ENCODE peak calls at places on chromosomes 2 and 18, in five cellular contexts. One of them, this sample, is unnamed.

GRCh38 chr18:62339106-62339988 is 14.2 kb downstream of the TNFRSF11A start:
- DNase-seq in T-helper 1 cell: no peak
- DNase-seq in activated CD8-positive, alpha-beta memory T cell treated with anti-CD3 and anti-CD28 coated beads, Interleukin-2, amount 50 U/mL, for 48 hours: no peak
- DNase-seq in CD4-positive, alpha-beta T cell: no peak
- DNase-seq in GM19239: no peak
- DNase-seq in this sample: peak; percentile 41

GRCh38 chr2:240255811-240256703 is 115.6 kb upstream of the OTOS start:
- DNase-seq in T-helper 1 cell: no peak
- DNase-seq in activated CD8-positive, alpha-beta memory T cell treated with anti-CD3 and anti-CD28 coated beads, Interleukin-2, amount 50 U/mL, for 48 hours: no peak
- DNase-seq in CD4-positive, alpha-beta T cell: no peak
- DNase-seq in GM19239: no peak
- DNase-seq in this sample: peak; percentile 20

GRCh38 chr2:106868199-106868598 is 17.8 kb downstream of the ST6GAL2 start:
- DNase-seq in T-helper 1 cell: no peak
- DNase-seq in activated CD8-positive, alpha-beta memory T cell treated with anti-CD3 and anti-CD28 coated beads, Interleukin-2, amount 50 U/mL, for 48 hours: no peak
- DNase-seq in CD4-positive, alpha-beta T cell: no peak
- DNase-seq in GM19239: no peak
- DNase-seq in this sample: no peak

GRCh38 chr2:173002751-173003541 is 72.7 kb upstream of the MAP3K20 start:
- DNase-seq in T-helper 1 cell: no peak
- DNase-seq in activated CD8-positive, alpha-beta memory T cell treated with anti-CD3 and anti-CD28 coated beads, Interleukin-2, amount 50 U/mL, for 48 hours: no peak
- DNase-seq in CD4-positive, alpha-beta T cell: no peak
- DNase-seq in GM19239: no peak
- DNase-seq in this sample: no peak

GRCh38 chr2:205366336-205367060 is 315.8 kb upstream of the NRP2 start:
- DNase-seq in T-helper 1 cell: no peak
- DNase-seq in activated CD8-positive, alpha-beta memory T cell treated with anti-CD3 and anti-CD28 coated beads, Interleukin-2, amount 50 U/mL, for 48 hours: no peak
- DNase-seq in CD4-positive, alpha-beta T cell: no peak
- DNase-seq in GM19239: no peak
- DNase-seq in this sample: no peak

GRCh38 chr2:218992703-218993344 is 398 bp downstream of the CRYBA2 start:
- DNase-seq in T-helper 1 cell: no peak
- DNase-seq in activated CD8-positive, alpha-beta memory T cell treated with anti-CD3 and anti-CD28 coated beads, Interleukin-2, amount 50 U/mL, for 48 hours: no peak
- DNase-seq in CD4-positive, alpha-beta T cell: no peak
- DNase-seq in GM19239: no peak
- DNase-seq in this sample: no peak

GRCh38 chr18:73777356-73778051 is 370.1 kb downstream of the FBXO15 start:
- DNase-seq in T-helper 1 cell: no peak
- DNase-seq in activated CD8-positive, alpha-beta memory T cell treated with anti-CD3 and anti-CD28 coated beads, Interleukin-2, amount 50 U/mL, for 48 hours: no peak
- DNase-seq in CD4-positive, alpha-beta T cell: no peak
- DNase-seq in GM19239: no peak
- DNase-seq in this sample: no peak

GRCh38 chr2:238949710-238950345 is 101.9 kb downstream of the TWIST2 start:
- DNase-seq in T-helper 1 cell: no peak
- DNase-seq in activated CD8-positive, alpha-beta memory T cell treated with anti-CD3 and anti-CD28 coated beads, Interleukin-2, amount 50 U/mL, for 48 hours: no peak
- DNase-seq in CD4-positive, alpha-beta T cell: no peak
- DNase-seq in GM19239: no peak
- DNase-seq in this sample: no peak

GRCh38 chr2:181924336-181924735 is 32.8 kb downstream of the ITPRID2 start:
- DNase-seq in T-helper 1 cell: no peak
- DNase-seq in activated CD8-positive, alpha-beta memory T cell treated with anti-CD3 and anti-CD28 coated beads, Interleukin-2, amount 50 U/mL, for 48 hours: no peak
- DNase-seq in CD4-positive, alpha-beta T cell: no peak
- DNase-seq in GM19239: no peak
- DNase-seq in this sample: no peak

GRCh38 chr2:39394427-39395002 is 42.6 kb downstream of the MAP4K3 start:
- DNase-seq in T-helper 1 cell: no peak
- DNase-seq in activated CD8-positive, alpha-beta memory T cell treated with anti-CD3 and anti-CD28 coated beads, Interleukin-2, amount 50 U/mL, for 48 hours: no peak
- DNase-seq in CD4-positive, alpha-beta T cell: no peak
- DNase-seq in GM19239: no peak
- DNase-seq in this sample: no peak

GRCh38 chr18:79484661-79485621 is 89.2 kb downstream of the NFATC1 start:
- DNase-seq in T-helper 1 cell: peak; percentile 8
- DNase-seq in activated CD8-positive, alpha-beta memory T cell treated with anti-CD3 and anti-CD28 coated beads, Interleukin-2, amount 50 U/mL, for 48 hours: no peak
- DNase-seq in CD4-positive, alpha-beta T cell: no peak
- DNase-seq in GM19239: no peak
- DNase-seq in this sample: peak; percentile 67

GRCh38 chr2:239544141-239544800 is 143.5 kb upstream of the HDAC4 start:
- DNase-seq in T-helper 1 cell: no peak
- DNase-seq in activated CD8-positive, alpha-beta memory T cell treated with anti-CD3 and anti-CD28 coated beads, Interleukin-2, amount 50 U/mL, for 48 hours: no peak
- DNase-seq in CD4-positive, alpha-beta T cell: no peak
- DNase-seq in GM19239: no peak
- DNase-seq in this sample: no peak

GRCh38 chr2:23698733-23699391 is 228.1 kb downstream of the ATAD2B start:
- DNase-seq in T-helper 1 cell: no peak
- DNase-seq in activated CD8-positive, alpha-beta memory T cell treated with anti-CD3 and anti-CD28 coated beads, Interleukin-2, amount 50 U/mL, for 48 hours: no peak
- DNase-seq in CD4-positive, alpha-beta T cell: no peak
- DNase-seq in GM19239: no peak
- DNase-seq in this sample: no peak

GRCh38 chr18:36811430-36811829 is 17.4 kb downstream of the TPGS2 start:
- DNase-seq in T-helper 1 cell: no peak
- DNase-seq in activated CD8-positive, alpha-beta memory T cell treated with anti-CD3 and anti-CD28 coated beads, Interleukin-2, amount 50 U/mL, for 48 hours: no peak
- DNase-seq in CD4-positive, alpha-beta T cell: no peak
- DNase-seq in GM19239: no peak
- DNase-seq in this sample: no peak

GRCh38 chr2:122203523-122203922 is 448.1 kb downstream of the TSN start:
- DNase-seq in T-helper 1 cell: no peak
- DNase-seq in activated CD8-positive, alpha-beta memory T cell treated with anti-CD3 and anti-CD28 coated beads, Interleukin-2, amount 50 U/mL, for 48 hours: no peak
- DNase-seq in CD4-positive, alpha-beta T cell: no peak
- DNase-seq in GM19239: no peak
- DNase-seq in this sample: no peak

GRCh38 chr2:229825476-229825875 is 96.3 kb downstream of the TRIP12 start:
- DNase-seq in T-helper 1 cell: no peak
- DNase-seq in activated CD8-positive, alpha-beta memory T cell treated with anti-CD3 and anti-CD28 coated beads, Interleukin-2, amount 50 U/mL, for 48 hours: no peak
- DNase-seq in CD4-positive, alpha-beta T cell: no peak
- DNase-seq in GM19239: no peak
- DNase-seq in this sample: no peak

GRCh38 chr18:36717422-36718110 is 111.2 kb downstream of the TPGS2 start:
- DNase-seq in T-helper 1 cell: no peak
- DNase-seq in activated CD8-positive, alpha-beta memory T cell treated with anti-CD3 and anti-CD28 coated beads, Interleukin-2, amount 50 U/mL, for 48 hours: no peak
- DNase-seq in CD4-positive, alpha-beta T cell: no peak
- DNase-seq in GM19239: no peak
- DNase-seq in this sample: no peak

GRCh38 chr18:38526922-38527321 is 961.3 kb upstream of the CELF4 start:
- DNase-seq in T-helper 1 cell: no peak
- DNase-seq in activated CD8-positive, alpha-beta memory T cell treated with anti-CD3 and anti-CD28 coated beads, Interleukin-2, amount 50 U/mL, for 48 hours: no peak
- DNase-seq in CD4-positive, alpha-beta T cell: no peak
- DNase-seq in GM19239: no peak
- DNase-seq in this sample: no peak

GRCh38 chr2:38489846-38490245 is 112.8 kb upstream of the ATL2 start:
- DNase-seq in T-helper 1 cell: no peak
- DNase-seq in activated CD8-positive, alpha-beta memory T cell treated with anti-CD3 and anti-CD28 coated beads, Interleukin-2, amount 50 U/mL, for 48 hours: no peak
- DNase-seq in CD4-positive, alpha-beta T cell: no peak
- DNase-seq in GM19239: no peak
- DNase-seq in this sample: no peak

GRCh38 chr2:173296235-173296634 is 58.4 kb upstream of the CDCA7 start:
- DNase-seq in T-helper 1 cell: no peak
- DNase-seq in activated CD8-positive, alpha-beta memory T cell treated with anti-CD3 and anti-CD28 coated beads, Interleukin-2, amount 50 U/mL, for 48 hours: no peak
- DNase-seq in CD4-positive, alpha-beta T cell: no peak
- DNase-seq in GM19239: no peak
- DNase-seq in this sample: no peak

GRCh38 chr2:45586600-45586999 is 24.5 kb downstream of the SRBD1 start:
- DNase-seq in T-helper 1 cell: no peak
- DNase-seq in activated CD8-positive, alpha-beta memory T cell treated with anti-CD3 and anti-CD28 coated beads, Interleukin-2, amount 50 U/mL, for 48 hours: no peak
- DNase-seq in CD4-positive, alpha-beta T cell: no peak
- DNase-seq in GM19239: no peak
- DNase-seq in this sample: no peak

GRCh38 chr2:177434475-177434874 is 41.9 kb downstream of the AGPS start:
- DNase-seq in T-helper 1 cell: no peak
- DNase-seq in activated CD8-positive, alpha-beta memory T cell treated with anti-CD3 and anti-CD28 coated beads, Interleukin-2, amount 50 U/mL, for 48 hours: no peak
- DNase-seq in CD4-positive, alpha-beta T cell: no peak
- DNase-seq in GM19239: no peak
- DNase-seq in this sample: no peak

GRCh38 chr18:67672142-67672541 is 155.6 kb upstream of the DSEL start:
- DNase-seq in T-helper 1 cell: no peak
- DNase-seq in activated CD8-positive, alpha-beta memory T cell treated with anti-CD3 and anti-CD28 coated beads, Interleukin-2, amount 50 U/mL, for 48 hours: no peak
- DNase-seq in CD4-positive, alpha-beta T cell: no peak
- DNase-seq in GM19239: no peak
- DNase-seq in this sample: no peak

GRCh38 chr2:118521960-118522359 is 325.5 kb downstream of the EN1 start:
- DNase-seq in T-helper 1 cell: no peak
- DNase-seq in activated CD8-positive, alpha-beta memory T cell treated with anti-CD3 and anti-CD28 coated beads, Interleukin-2, amount 50 U/mL, for 48 hours: no peak
- DNase-seq in CD4-positive, alpha-beta T cell: no peak
- DNase-seq in GM19239: no peak
- DNase-seq in this sample: no peak

GRCh38 chr2:37501121-37501520 is 156.7 kb downstream of the QPCT start:
- DNase-seq in T-helper 1 cell: no peak
- DNase-seq in activated CD8-positive, alpha-beta memory T cell treated with anti-CD3 and anti-CD28 coated beads, Interleukin-2, amount 50 U/mL, for 48 hours: no peak
- DNase-seq in CD4-positive, alpha-beta T cell: no peak
- DNase-seq in GM19239: no peak
- DNase-seq in this sample: no peak

GRCh38 chr2:172693037-172693436 is 42.6 kb upstream of the RAPGEF4 start:
- DNase-seq in T-helper 1 cell: no peak
- DNase-seq in activated CD8-positive, alpha-beta memory T cell treated with anti-CD3 and anti-CD28 coated beads, Interleukin-2, amount 50 U/mL, for 48 hours: peak; percentile 62
- DNase-seq in CD4-positive, alpha-beta T cell: no peak
- DNase-seq in GM19239: no peak
- DNase-seq in this sample: peak; percentile 87

GRCh38 chr2:16840496-16841172 is 175.0 kb upstream of the CYRIA start:
- DNase-seq in T-helper 1 cell: no peak
- DNase-seq in activated CD8-positive, alpha-beta memory T cell treated with anti-CD3 and anti-CD28 coated beads, Interleukin-2, amount 50 U/mL, for 48 hours: no peak
- DNase-seq in CD4-positive, alpha-beta T cell: no peak
- DNase-seq in GM19239: no peak
- DNase-seq in this sample: no peak

GRCh38 chr2:20516646-20517341 is 69.9 kb downstream of the RHOB start:
- DNase-seq in T-helper 1 cell: no peak
- DNase-seq in activated CD8-positive, alpha-beta memory T cell treated with anti-CD3 and anti-CD28 coated beads, Interleukin-2, amount 50 U/mL, for 48 hours: no peak
- DNase-seq in CD4-positive, alpha-beta T cell: no peak
- DNase-seq in GM19239: peak; percentile 63
- DNase-seq in this sample: no peak

GRCh38 chr2:138223321-138223720 is 259.0 kb downstream of the HNMT start:
- DNase-seq in T-helper 1 cell: no peak
- DNase-seq in activated CD8-positive, alpha-beta memory T cell treated with anti-CD3 and anti-CD28 coated beads, Interleukin-2, amount 50 U/mL, for 48 hours: no peak
- DNase-seq in CD4-positive, alpha-beta T cell: no peak
- DNase-seq in GM19239: no peak
- DNase-seq in this sample: peak; percentile 21

This sample was measured in HTR-8/SVneo.